ENCODE peak calls at places on chromosomes 3 and 15, in six cellular contexts. P is AG09319, Z is lower lobe of right lung, C is heart left ventricle, W is progenitor cell of endocrine pancreas, Q is HCT116. V is an unnamed sample.

GRCh38 chr3:56131976-56132590 is 336.2 kb downstream of the ERC2 start:
- DNase-seq in Q (peak; percentile 12), P (peak; percentile 66), Z (no peak), W (no peak), C (no peak), V (no peak)

GRCh38 chr3:125602752-125603649 is 7.7 kb upstream of the OSBPL11 start:
- DNase-seq in Z (no peak), Q (peak; percentile 6), C (no peak), W (no peak), P (peak; percentile 74), V (no peak)

GRCh38 chr3:76586471-76586870 is 453.4 kb upstream of the ROBO2 start:
- DNase-seq in P (no peak), W (no peak), C (no peak), Q (no peak), Z (no peak), V (no peak)

GRCh38 chr3:51709004-51709420 is 2.1 kb downstream of the GRM2 start:
- DNase-seq in W (no peak), Z (no peak), Q (no peak), P (no peak), C (no peak), V (no peak)

GRCh38 chr3:11346416-11346815 is 74.2 kb downstream of the ATG7 start:
- DNase-seq in Z (no peak), P (no peak), Q (no peak), W (no peak), C (no peak), V (no peak)

GRCh38 chr15:63605816-63606215 is 8.6 kb downstream of the FBXL22 start:
- DNase-seq in Q (no peak), P (no peak), Z (no peak), C (no peak), W (no peak), V (no peak)

GRCh38 chr3:45353070-45353469 is 35.3 kb upstream of the LARS2 start:
- DNase-seq in Z (no peak), Q (no peak), P (no peak), C (no peak), W (no peak), V (no peak)

GRCh38 chr3:122520861-122521260 is 6.1 kb upstream of the KPNA1 start:
- DNase-seq in W (no peak), Q (no peak), C (no peak), P (no peak), Z (no peak), V (no peak)

GRCh38 chr3:138946554-138947302 is at the start of the genes FOXL2 and FOXL2NB:
- DNase-seq in P (peak; percentile 42), W (peak; percentile 22), C (no peak), Z (no peak), Q (no peak), V (no peak)

GRCh38 chr3:8223766-8224165 is 277.9 kb upstream of the LMCD1 start:
- DNase-seq in C (peak; percentile 27), W (no peak), Q (no peak), Z (no peak), P (no peak), V (no peak)

GRCh38 chr15:65312400-65312916 is 8.0 kb downstream of the RNU5B-1 start:
- DNase-seq in W (no peak), C (peak; percentile 76), Q (no peak), P (no peak), Z (peak; percentile 15), V (no peak)

GRCh38 chr3:152737021-152737908 is 97.7 kb upstream of the P2RY1 start:
- DNase-seq in Z (no peak), W (no peak), Q (peak; percentile 16), P (peak; percentile 32), C (peak; percentile 33), V (no peak)

GRCh38 chr3:155097009-155097349 is 16.9 kb downstream of the MME start:
- DNase-seq in C (no peak), W (no peak), P (no peak), Z (no peak), Q (no peak), V (no peak)

GRCh38 chr15:59941612-59942011 is 62.5 kb upstream of the FOXB1 start:
- DNase-seq in C (no peak), Z (no peak), P (no peak), W (no peak), Q (no peak), V (no peak)

DNA sequence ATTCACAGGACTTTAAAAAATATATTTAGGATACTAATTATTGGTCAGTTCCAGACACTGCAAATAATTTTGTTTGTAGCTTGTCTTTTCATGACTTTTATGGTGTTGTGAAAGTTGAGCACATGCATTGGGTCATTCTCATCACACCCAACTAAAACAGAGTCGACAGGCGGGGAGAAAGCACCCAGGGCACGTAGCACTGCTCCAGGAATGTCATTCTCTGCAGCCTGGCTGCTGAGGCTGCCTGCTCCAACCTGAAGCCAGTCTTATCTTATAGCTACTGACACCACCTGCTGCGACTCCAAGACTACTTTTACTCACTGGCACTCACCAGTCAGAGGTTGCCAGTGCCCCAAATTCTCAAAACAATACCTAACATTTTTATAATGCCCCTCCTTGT is 56.9 kb downstream of the ACAD9 start:
- DNase-seq in P (no peak), C (no peak), Z (no peak), Q (no peak), W (no peak), V (no peak)
- TF ChIP-seq CTCF in P (no peak), C (no peak), Z (no peak), Q (no peak), W (no peak), V (no peak)

DNA sequence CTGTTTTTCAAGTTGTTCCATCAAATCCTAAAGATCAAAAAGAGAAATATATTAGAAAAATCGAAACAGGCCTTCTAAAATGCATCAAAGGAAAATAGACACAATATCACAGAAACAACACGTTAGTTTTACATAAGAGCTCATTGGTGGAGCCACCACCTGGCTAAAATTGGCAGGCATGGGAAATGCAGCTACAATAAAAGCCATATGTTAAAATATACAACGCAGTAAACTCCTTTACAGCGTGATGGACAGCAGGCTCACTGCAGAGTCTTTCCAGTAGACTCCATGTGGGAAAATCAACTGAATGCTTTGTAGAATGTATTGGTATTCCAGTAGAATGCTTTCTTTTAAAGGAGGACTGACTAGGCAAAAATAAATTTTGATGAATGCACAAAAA is 40.9 kb upstream of the MYO5C start:
- DNase-seq in W (no peak), C (no peak), P (no peak), Z (no peak), Q (no peak), V (no peak)
- TF ChIP-seq CTCF in W (no peak), C (peak; percentile 23), P (no peak), Z (no peak), Q (no peak), V (no peak)

GRCh38 chr3:186487037-186487436 is 57.1 kb downstream of the CRYGS start:
- DNase-seq in Z (no peak), W (no peak), P (no peak), Q (no peak), C (no peak), V (no peak)

GRCh38 chr3:186492594-186492993 is 51.6 kb downstream of the CRYGS start:
- DNase-seq in Q (no peak), C (no peak), Z (no peak), W (no peak), P (no peak), V (no peak)

GRCh38 chr3:186483611-186484340 is 60.4 kb downstream of the CRYGS start:
- DNase-seq in P (no peak), W (no peak), C (no peak), Z (no peak), Q (no peak), V (no peak)

GRCh38 chr3:186489507-186489906 is 54.7 kb downstream of the CRYGS start:
- DNase-seq in W (no peak), C (no peak), Q (no peak), P (no peak), Z (no peak), V (no peak)

GRCh38 chr3:186487819-186488218 is 56.4 kb downstream of the CRYGS start:
- DNase-seq in Q (no peak), Z (no peak), P (no peak), C (no peak), W (no peak), V (no peak)
- TF ChIP-seq CTCF in Q (no peak), Z (no peak), P (no peak), C (peak; percentile 32), W (no peak), V (no peak)

GRCh38 chr3:88057650-88058321 is 1.0 kb downstream of the CGGBP1 start:
- DNase-seq in W (no peak), C (no peak), Z (no peak), P (no peak), Q (no peak), V (no peak)
- TF ChIP-seq CTCF in W (no peak), C (peak; percentile 42), Z (no peak), P (peak; percentile 44), Q (no peak), V (no peak)

GRCh38 chr15:74176262-74177208 is 3.0 kb downstream of the ISLR start:
- DNase-seq in Q (no peak), W (no peak), Z (peak; percentile 28), C (peak; percentile 14), P (no peak), V (no peak)
- TF ChIP-seq CTCF in Q (no peak), W (no peak), Z (no peak), C (no peak), P (no peak), V (no peak)

DNA sequence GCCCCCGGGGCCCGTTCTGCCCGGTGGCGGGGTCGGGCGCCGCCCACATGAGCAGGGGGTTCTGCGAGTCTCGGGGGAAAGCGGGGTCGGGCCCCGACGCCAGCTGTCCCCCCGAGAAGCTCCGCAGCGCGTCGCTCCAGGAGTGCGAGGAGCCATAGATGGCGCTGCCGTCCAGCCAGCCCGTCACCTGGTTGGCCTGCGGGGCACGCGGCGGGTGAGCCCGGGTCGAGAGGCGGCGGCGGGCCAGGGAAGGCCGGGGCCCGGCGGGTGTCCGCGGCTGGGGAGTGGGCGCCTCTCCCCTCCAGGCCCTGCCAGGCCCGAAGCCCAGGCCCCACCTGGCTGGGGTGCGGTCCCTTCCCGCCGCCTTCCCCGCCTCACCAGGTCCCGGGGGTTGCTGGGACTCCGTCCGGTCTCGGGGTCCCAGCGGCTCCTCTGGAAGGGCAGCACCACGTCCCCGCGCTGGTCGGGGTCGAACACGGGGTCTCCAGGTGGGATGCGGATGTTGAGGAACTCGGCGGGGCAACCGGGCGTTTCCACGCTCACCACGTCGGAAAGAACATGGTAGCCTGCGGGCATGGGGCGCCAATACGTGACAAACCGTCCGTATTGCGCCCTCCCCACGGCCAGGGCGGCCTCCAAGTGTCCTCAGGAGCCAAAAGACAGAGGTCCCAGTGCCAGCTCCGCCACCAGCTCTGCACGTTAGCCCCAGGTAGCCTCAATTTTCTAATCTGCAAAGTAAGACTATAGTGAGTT is 2.4 kb downstream of the DUOX2 start:
- DNase-seq in C (no peak), Q (no peak), P (no peak), W (no peak), Z (no peak), V (no peak)
- TF ChIP-seq CTCF in C (no peak), Q (no peak), P (no peak), W (no peak), Z (no peak), V (no peak)

GRCh38 chr3:94303897-94304296 is 241.0 kb downstream of the NSUN3 start:
- DNase-seq in C (peak; percentile 35), Z (no peak), W (no peak), P (no peak), Q (no peak), V (no peak)
- TF ChIP-seq CTCF in C (peak; percentile 23), Z (no peak), W (peak; percentile 45), P (no peak), Q (no peak), V (no peak)

V was measured in CD14-positive monocyte.